ENCODE peak calls at places on chromosomes 1 and 21, in six cellular contexts. G, K, C, T, H and N are unnamed samples.

GRCh38 chr1:246703581-246703980 is 20.6 kb upstream of the SCCPDH start:
- DNase-seq in T (no peak), C (no peak), G (peak; percentile 32), H (no peak), K (no peak), N (no peak)

GRCh38 chr1:76278711-76279386 is 204.3 kb downstream of the ST6GALNAC3 start:
- DNase-seq in T (no peak), C (no peak), K (no peak), G (no peak), H (no peak), N (peak; percentile 44)

GRCh38 chr1:211734791-211735190 is 59.4 kb upstream of the NEK2 start:
- DNase-seq in G (no peak), C (no peak), T (peak; percentile 27), H (no peak), K (peak; percentile 56), N (no peak)

GRCh38 chr21:25925936-25926335 is 191.2 kb downstream of the GABPA start:
- DNase-seq in K (no peak), G (no peak), C (no peak), H (no peak), T (no peak), N (no peak)

GRCh38 chr1:97505289-97505688 is 415.5 kb downstream of the DPYD start:
- DNase-seq in K (no peak), C (no peak), G (no peak), H (no peak), T (no peak), N (no peak)

GRCh38 chr1:229557214-229557850 is 1.2 kb downstream of the ABCB10 start:
- DNase-seq in G (no peak), T (no peak), C (no peak), K (no peak), H (peak; percentile 17), N (no peak)

GRCh38 chr1:51425955-51426354 is 93.1 kb downstream of the EPS15 start:
- DNase-seq in T (no peak), K (no peak), G (no peak), H (no peak), C (no peak), N (no peak)

GRCh38 chr21:16264314-16264713 is 534.5 kb downstream of the USP25 start:
- DNase-seq in T (no peak), H (no peak), C (no peak), G (no peak), K (no peak), N (no peak)

GRCh38 chr1:156477526-156478249 is 22.9 kb downstream of the MEF2D start:
- DNase-seq in H (no peak), K (no peak), T (no peak), G (no peak), C (peak; percentile 53), N (no peak)

GRCh38 chr1:229003233-229004031 is 267.5 kb upstream of the RAB4A start:
- DNase-seq in K (no peak), G (no peak), C (no peak), H (no peak), T (no peak), N (no peak)

GRCh38 chr1:216531308-216532239 is 108.3 kb upstream of the USH2A start:
- DNase-seq in H (peak; percentile 7), T (no peak), C (no peak), G (no peak), K (peak; percentile 33), N (no peak)

GRCh38 chr1:41833519-41834000 is 85.2 kb downstream of the HIVEP3 start:
- DNase-seq in H (no peak), G (no peak), K (no peak), T (no peak), C (no peak), N (no peak)

GRCh38 chr21:37237764-37238163 is 29.4 kb downstream of the VPS26C start:
- DNase-seq in C (no peak), H (no peak), T (no peak), G (no peak), K (no peak), N (no peak)

GRCh38 chr1:247895163-247895637 is at the start of gene OR2W3:
- DNase-seq in C (no peak), G (no peak), T (no peak), K (no peak), H (no peak), N (no peak)

GRCh38 chr1:16921391-16922185 is at the start of gene CROCC:
- DNase-seq in H (no peak), T (peak; percentile 74), C (peak; percentile 22), G (no peak), K (no peak), N (no peak)

GRCh38 chr1:1361982-1362423 is 3.6 kb upstream of the MXRA8 start:
- DNase-seq in C (peak; percentile 71), T (no peak), H (peak; percentile 90), K (no peak), G (no peak), N (peak; percentile 61)

GRCh38 chr21:14084068-14084501 is 126.7 kb downstream of the LIPI start:
- DNase-seq in T (no peak), K (no peak), H (no peak), C (no peak), G (no peak), N (no peak)

GRCh38 chr1:7491089-7491817 is 279.8 kb upstream of the VAMP3 start:
- DNase-seq in T (peak; percentile 94), K (no peak), G (no peak), C (no peak), H (peak; percentile 38), N (peak; percentile 43)

GRCh38 chr1:232923739-232924386 is 26.5 kb upstream of the NTPCR start:
- DNase-seq in H (no peak), G (no peak), T (no peak), C (no peak), K (peak; percentile 16), N (no peak)

GRCh38 chr1:107593436-107594209 is 371.4 kb downstream of the VAV3 start:
- DNase-seq in K (peak; percentile 3), G (no peak), H (no peak), C (no peak), T (no peak), N (no peak)

GRCh38 chr1:42923367-42924248 is 35.1 kb downstream of the SLC2A1 start:
- DNase-seq in H (no peak), T (no peak), K (no peak), G (no peak), C (no peak), N (no peak)

GRCh38 chr21:37799193-37800121 is 116.8 kb downstream of the KCNJ6 start:
- DNase-seq in G (no peak), C (no peak), H (no peak), T (no peak), K (no peak), N (no peak)

GRCh38 chr21:37402251-37402867 is 35.8 kb downstream of the DYRK1A start:
- DNase-seq in G (no peak), T (no peak), C (no peak), K (peak; percentile 12), H (no peak), N (no peak)